ENCODE peak calls at places on chromosomes 2 and 18, in four cellular contexts. One of them, this sample, is unnamed.

GRCh38 chr2:170157025-170157684 is 20.8 kb upstream of the MYO3B start:
- DNase-seq in dermis blood vessel endothelial cell: peak
- DNase-seq in activated CD8-positive, alpha-beta memory T cell treated with anti-CD3 and anti-CD28 coated beads, Interleukin-2, amount 50 U/mL, for 48 hours: no peak
- DNase-seq in GM04504: no peak
- DNase-seq in this sample: no peak

GRCh38 chr2:68669651-68670050 is 26.3 kb downstream of the PROKR1 start:
- DNase-seq in dermis blood vessel endothelial cell: no peak
- DNase-seq in activated CD8-positive, alpha-beta memory T cell treated with anti-CD3 and anti-CD28 coated beads, Interleukin-2, amount 50 U/mL, for 48 hours: no peak
- DNase-seq in GM04504: no peak
- DNase-seq in this sample: no peak

GRCh38 chr2:40279001-40279400 is 172.9 kb downstream of the SLC8A1 start:
- DNase-seq in dermis blood vessel endothelial cell: no peak
- DNase-seq in activated CD8-positive, alpha-beta memory T cell treated with anti-CD3 and anti-CD28 coated beads, Interleukin-2, amount 50 U/mL, for 48 hours: no peak
- DNase-seq in GM04504: no peak
- DNase-seq in this sample: no peak

GRCh38 chr18:30970201-30970816 is 72.2 kb downstream of the DSC3 start:
- DNase-seq in dermis blood vessel endothelial cell: peak
- DNase-seq in activated CD8-positive, alpha-beta memory T cell treated with anti-CD3 and anti-CD28 coated beads, Interleukin-2, amount 50 U/mL, for 48 hours: no peak
- DNase-seq in GM04504: no peak
- DNase-seq in this sample: no peak

GRCh38 chr18:7789853-7790552 is 222.9 kb downstream of the PTPRM start:
- DNase-seq in dermis blood vessel endothelial cell: peak
- DNase-seq in activated CD8-positive, alpha-beta memory T cell treated with anti-CD3 and anti-CD28 coated beads, Interleukin-2, amount 50 U/mL, for 48 hours: no peak
- DNase-seq in GM04504: peak
- DNase-seq in this sample: no peak

GRCh38 chr18:75107931-75108276 is 101.0 kb downstream of the PTGR3 start:
- DNase-seq in dermis blood vessel endothelial cell: no peak
- DNase-seq in activated CD8-positive, alpha-beta memory T cell treated with anti-CD3 and anti-CD28 coated beads, Interleukin-2, amount 50 U/mL, for 48 hours: peak
- DNase-seq in GM04504: no peak
- DNase-seq in this sample: peak

GRCh38 chr2:85341269-85342029 is 12.9 kb downstream of the RETSAT start:
- DNase-seq in dermis blood vessel endothelial cell: no peak
- DNase-seq in activated CD8-positive, alpha-beta memory T cell treated with anti-CD3 and anti-CD28 coated beads, Interleukin-2, amount 50 U/mL, for 48 hours: no peak
- DNase-seq in GM04504: no peak
- DNase-seq in this sample: no peak

GRCh38 chr2:138030459-138030858 is 66.2 kb downstream of the HNMT start:
- DNase-seq in dermis blood vessel endothelial cell: no peak
- DNase-seq in activated CD8-positive, alpha-beta memory T cell treated with anti-CD3 and anti-CD28 coated beads, Interleukin-2, amount 50 U/mL, for 48 hours: no peak
- DNase-seq in GM04504: no peak
- DNase-seq in this sample: no peak

GRCh38 chr2:231425811-231426703 is 30.5 kb downstream of the B3GNT7 start:
- DNase-seq in dermis blood vessel endothelial cell: no peak
- DNase-seq in activated CD8-positive, alpha-beta memory T cell treated with anti-CD3 and anti-CD28 coated beads, Interleukin-2, amount 50 U/mL, for 48 hours: no peak
- DNase-seq in GM04504: no peak
- DNase-seq in this sample: no peak

GRCh38 chr2:78861546-78861945 is 164.0 kb upstream of the REG3G start:
- DNase-seq in dermis blood vessel endothelial cell: no peak
- DNase-seq in activated CD8-positive, alpha-beta memory T cell treated with anti-CD3 and anti-CD28 coated beads, Interleukin-2, amount 50 U/mL, for 48 hours: no peak
- DNase-seq in GM04504: no peak
- DNase-seq in this sample: no peak

GRCh38 chr18:54254265-54254758 is 15.0 kb upstream of the POLI start:
- DNase-seq in dermis blood vessel endothelial cell: no peak
- DNase-seq in activated CD8-positive, alpha-beta memory T cell treated with anti-CD3 and anti-CD28 coated beads, Interleukin-2, amount 50 U/mL, for 48 hours: no peak
- DNase-seq in GM04504: no peak
- DNase-seq in this sample: no peak

GRCh38 chr2:3451926-3452671 is 67.2 kb downstream of the ADI1 start:
- DNase-seq in dermis blood vessel endothelial cell: no peak
- DNase-seq in activated CD8-positive, alpha-beta memory T cell treated with anti-CD3 and anti-CD28 coated beads, Interleukin-2, amount 50 U/mL, for 48 hours: peak
- DNase-seq in GM04504: no peak
- DNase-seq in this sample: no peak

GRCh38 chr2:197285361-197285760 is 25.2 kb downstream of the ANKRD44 start:
- DNase-seq in dermis blood vessel endothelial cell: no peak
- DNase-seq in activated CD8-positive, alpha-beta memory T cell treated with anti-CD3 and anti-CD28 coated beads, Interleukin-2, amount 50 U/mL, for 48 hours: no peak
- DNase-seq in GM04504: no peak
- DNase-seq in this sample: no peak

GRCh38 chr2:114170070-114170469 is 272.4 kb upstream of the DPP10 start:
- DNase-seq in dermis blood vessel endothelial cell: no peak
- DNase-seq in activated CD8-positive, alpha-beta memory T cell treated with anti-CD3 and anti-CD28 coated beads, Interleukin-2, amount 50 U/mL, for 48 hours: no peak
- DNase-seq in GM04504: no peak
- DNase-seq in this sample: no peak

GRCh38 chr2:196718796-196719564 is 79.5 kb downstream of the CCDC150 start:
- DNase-seq in dermis blood vessel endothelial cell: no peak
- DNase-seq in activated CD8-positive, alpha-beta memory T cell treated with anti-CD3 and anti-CD28 coated beads, Interleukin-2, amount 50 U/mL, for 48 hours: no peak
- DNase-seq in GM04504: peak
- DNase-seq in this sample: no peak

GRCh38 chr2:60888853-60889252 is 7.5 kb downstream of the REL start:
- DNase-seq in dermis blood vessel endothelial cell: no peak
- DNase-seq in activated CD8-positive, alpha-beta memory T cell treated with anti-CD3 and anti-CD28 coated beads, Interleukin-2, amount 50 U/mL, for 48 hours: no peak
- DNase-seq in GM04504: no peak
- DNase-seq in this sample: no peak

GRCh38 chr2:220704810-220705209 is 867.3 kb downstream of the EPHA4 start:
- DNase-seq in dermis blood vessel endothelial cell: no peak
- DNase-seq in activated CD8-positive, alpha-beta memory T cell treated with anti-CD3 and anti-CD28 coated beads, Interleukin-2, amount 50 U/mL, for 48 hours: no peak
- DNase-seq in GM04504: no peak
- DNase-seq in this sample: no peak

GRCh38 chr2:205188516-205189138 is 493.7 kb upstream of the NRP2 start:
- DNase-seq in dermis blood vessel endothelial cell: peak
- DNase-seq in activated CD8-positive, alpha-beta memory T cell treated with anti-CD3 and anti-CD28 coated beads, Interleukin-2, amount 50 U/mL, for 48 hours: no peak
- DNase-seq in GM04504: peak
- DNase-seq in this sample: no peak

GRCh38 chr2:4533806-4534205 is 830.4 kb downstream of the DCDC2C start:
- DNase-seq in dermis blood vessel endothelial cell: no peak
- DNase-seq in activated CD8-positive, alpha-beta memory T cell treated with anti-CD3 and anti-CD28 coated beads, Interleukin-2, amount 50 U/mL, for 48 hours: no peak
- DNase-seq in GM04504: no peak
- DNase-seq in this sample: no peak

GRCh38 chr2:20229322-20230201 is 4.6 kb upstream of the SDC1 start:
- DNase-seq in dermis blood vessel endothelial cell: no peak
- DNase-seq in activated CD8-positive, alpha-beta memory T cell treated with anti-CD3 and anti-CD28 coated beads, Interleukin-2, amount 50 U/mL, for 48 hours: peak
- DNase-seq in GM04504: peak
- DNase-seq in this sample: peak

GRCh38 chr18:58453167-58453804 is 175.6 kb downstream of the ALPK2 start:
- DNase-seq in dermis blood vessel endothelial cell: no peak
- DNase-seq in activated CD8-positive, alpha-beta memory T cell treated with anti-CD3 and anti-CD28 coated beads, Interleukin-2, amount 50 U/mL, for 48 hours: no peak
- DNase-seq in GM04504: no peak
- DNase-seq in this sample: no peak

GRCh38 chr18:41936471-41937134 is 18.4 kb upstream of the PIK3C3 start:
- DNase-seq in dermis blood vessel endothelial cell: no peak
- DNase-seq in activated CD8-positive, alpha-beta memory T cell treated with anti-CD3 and anti-CD28 coated beads, Interleukin-2, amount 50 U/mL, for 48 hours: no peak
- DNase-seq in GM04504: no peak
- DNase-seq in this sample: no peak

GRCh38 chr2:84999467-85000064 is 28.6 kb downstream of the KCMF1 start:
- DNase-seq in dermis blood vessel endothelial cell: no peak
- DNase-seq in activated CD8-positive, alpha-beta memory T cell treated with anti-CD3 and anti-CD28 coated beads, Interleukin-2, amount 50 U/mL, for 48 hours: no peak
- DNase-seq in GM04504: no peak
- DNase-seq in this sample: no peak

GRCh38 chr2:191020742-191021381 is 6.9 kb upstream of the STAT1 start:
- DNase-seq in dermis blood vessel endothelial cell: peak
- DNase-seq in activated CD8-positive, alpha-beta memory T cell treated with anti-CD3 and anti-CD28 coated beads, Interleukin-2, amount 50 U/mL, for 48 hours: peak
- DNase-seq in GM04504: peak
- DNase-seq in this sample: no peak

GRCh38 chr2:99890616-99891259 is 251.7 kb downstream of the AFF3 start:
- DNase-seq in dermis blood vessel endothelial cell: no peak
- DNase-seq in activated CD8-positive, alpha-beta memory T cell treated with anti-CD3 and anti-CD28 coated beads, Interleukin-2, amount 50 U/mL, for 48 hours: no peak
- DNase-seq in GM04504: no peak
- DNase-seq in this sample: no peak

GRCh38 chr2:74499269-74499939 is at the start of gene LBX2:
- DNase-seq in dermis blood vessel endothelial cell: peak
- DNase-seq in activated CD8-positive, alpha-beta memory T cell treated with anti-CD3 and anti-CD28 coated beads, Interleukin-2, amount 50 U/mL, for 48 hours: no peak
- DNase-seq in GM04504: no peak
- DNase-seq in this sample: no peak

GRCh38 chr18:10442551-10442971 is 11.9 kb upstream of the APCDD1 start:
- DNase-seq in dermis blood vessel endothelial cell: no peak
- DNase-seq in activated CD8-positive, alpha-beta memory T cell treated with anti-CD3 and anti-CD28 coated beads, Interleukin-2, amount 50 U/mL, for 48 hours: no peak
- DNase-seq in GM04504: no peak
- DNase-seq in this sample: no peak

GRCh38 chr2:211045025-211045424 is 488.6 kb downstream of the CPS1 start:
- DNase-seq in dermis blood vessel endothelial cell: no peak
- DNase-seq in activated CD8-positive, alpha-beta memory T cell treated with anti-CD3 and anti-CD28 coated beads, Interleukin-2, amount 50 U/mL, for 48 hours: no peak
- DNase-seq in GM04504: no peak
- DNase-seq in this sample: no peak

GRCh38 chr18:32095571-32096229 is 4.0 kb downstream of the RNF138 start:
- DNase-seq in dermis blood vessel endothelial cell: no peak
- DNase-seq in activated CD8-positive, alpha-beta memory T cell treated with anti-CD3 and anti-CD28 coated beads, Interleukin-2, amount 50 U/mL, for 48 hours: no peak
- DNase-seq in GM04504: no peak
- DNase-seq in this sample: no peak

GRCh38 chr2:44233450-44234128 is 41.7 kb upstream of the SLC3A1 start:
- DNase-seq in dermis blood vessel endothelial cell: peak
- DNase-seq in activated CD8-positive, alpha-beta memory T cell treated with anti-CD3 and anti-CD28 coated beads, Interleukin-2, amount 50 U/mL, for 48 hours: no peak
- DNase-seq in GM04504: no peak
- DNase-seq in this sample: no peak